ENCODE peak calls at places on chromosomes 1 and 21, in seven cellular contexts. N, C, J, Z, O, Y and L are unnamed samples.

GRCh38 chr1:1358433-1359201 is at the start of gene MXRA8:
- DNase-seq in Y (no peak), J (no peak), C (no peak), O (no peak), Z (no peak), N (no peak), L (no peak)

GRCh38 chr1:230011333-230012092 is 55.5 kb upstream of the GALNT2 start:
- DNase-seq in N (no peak), Z (no peak), Y (no peak), O (no peak), J (no peak), C (no peak), L (no peak)

GRCh38 chr21:42818328-42818749 is 61.0 kb downstream of the WDR4 start:
- DNase-seq in Z (peak), C (no peak), N (peak), Y (peak), J (peak), O (no peak), L (peak)

GRCh38 chr1:77370588-77371306 is 88.9 kb downstream of the AK5 start:
- DNase-seq in Z (no peak), J (no peak), Y (no peak), O (no peak), N (no peak), C (no peak), L (peak)

GRCh38 chr1:39335278-39335677 is 130.8 kb downstream of the MACF1 start:
- DNase-seq in Z (no peak), Y (no peak), C (no peak), J (no peak), O (no peak), N (no peak), L (no peak)

GRCh38 chr1:54122131-54122751 is 30.6 kb downstream of the CDCP2 start:
- DNase-seq in O (no peak), C (no peak), J (no peak), Y (no peak), N (no peak), Z (no peak), L (no peak)

GRCh38 chr1:215845224-215845902 is 278.3 kb downstream of the KCTD3 start:
- DNase-seq in C (no peak), N (no peak), J (no peak), Y (no peak), Z (no peak), O (no peak), L (peak)

GRCh38 chr1:24874611-24875225 is 55.4 kb downstream of the RUNX3 start:
- DNase-seq in J (no peak), N (peak), Z (no peak), C (no peak), O (no peak), Y (no peak), L (no peak)

GRCh38 chr1:227328405-227329019 is 10.2 kb upstream of the CDC42BPA start:
- DNase-seq in O (no peak), Z (no peak), Y (no peak), N (no peak), J (no peak), C (no peak), L (no peak)

GRCh38 chr1:53070621-53071020 is 8.6 kb downstream of the PODN start:
- DNase-seq in J (no peak), Z (no peak), O (no peak), Y (no peak), C (no peak), N (peak), L (no peak)

GRCh38 chr1:109274533-109275476 is 8.1 kb downstream of the PSRC1 start:
- DNase-seq in J (peak), C (no peak), Y (no peak), Z (no peak), N (peak), O (no peak), L (peak)

GRCh38 chr1:14768589-14769304 is 170.3 kb downstream of the KAZN start:
- DNase-seq in O (no peak), N (no peak), Z (no peak), J (no peak), Y (no peak), C (no peak), L (no peak)